ENCODE peak calls at places on chromosome 14, in nine cellular contexts. L is DND-41; I is astrocyte; D is CD8-positive, alpha-beta T cell; G is heart right ventricle; Q is OCI-LY7; Z is breast epithelium; V is tibial artery; E is fibroblast of lung. N is an unnamed sample.
A peak's percentile ranks its signal among the peaks of the same experiment; 100 is the strongest.

GRCh38 chr14:71181215-71182003 is 274.1 kb downstream of the PCNX1 start:
- DNase-seq in E (no peak), I (no peak), D (no peak), Q (no peak), V (no peak), L (no peak), G (no peak), Z (no peak), N (no peak)

GRCh38 chr14:63855272-63855671 is 2.5 kb downstream of the SYNE2 start:
- DNase-seq in Q (no peak), L (no peak), E (no peak), I (no peak), D (no peak), Z (no peak), V (no peak), G (no peak), N (no peak)

GRCh38 chr14:49881296-49882006 is 11.4 kb upstream of the ARF6 start:
- DNase-seq in G (no peak), V (no peak), Q (no peak), Z (no peak), I (no peak), L (no peak), D (no peak), E (no peak), N (no peak)

GRCh38 chr14:74835607-74836250 is 40.2 kb downstream of the PROX2 start:
- DNase-seq in E (no peak), V (no peak), Z (no peak), G (no peak), Q (peak; percentile 46), D (no peak), L (no peak), I (no peak), N (no peak)

GRCh38 chr14:89331398-89331797 is 85.6 kb downstream of the FOXN3 start:
- DNase-seq in L (no peak), Q (peak; percentile 81), I (no peak), E (no peak), D (no peak), G (no peak), Z (no peak), V (no peak), N (no peak)

GRCh38 chr14:75440733-75441474 is 13.1 kb downstream of the JDP2 start:
- DNase-seq in L (no peak), Q (peak; percentile 51), G (peak; percentile 49), Z (no peak), D (no peak), I (peak; percentile 41), V (peak; percentile 88), E (peak; percentile 95), N (no peak)

GRCh38 chr14:24164591-24164991 is 3.5 kb downstream of the IRF9 start:
- DNase-seq in G (no peak), Z (no peak), I (no peak), E (no peak), Q (no peak), V (no peak), D (no peak), L (no peak), N (no peak)

GRCh38 chr14:46717211-46717610 is 65.6 kb upstream of the RPL10L start:
- DNase-seq in Q (no peak), L (no peak), E (no peak), V (no peak), G (no peak), Z (no peak), D (no peak), I (peak; percentile 47), N (no peak)

GRCh38 chr14:82710257-82710841 is 1176.7 kb upstream of the SEL1L start:
- DNase-seq in L (peak; percentile 43), I (peak; percentile 6), G (peak; percentile 21), Z (peak; percentile 23), V (no peak), E (peak; percentile 75), D (no peak), Q (peak; percentile 54), N (peak; percentile 67)

GRCh38 chr14:23398348-23398747 is 9.7 kb downstream of the MYH6 start:
- DNase-seq in L (no peak), I (no peak), Z (no peak), Q (no peak), E (no peak), G (no peak), D (no peak), V (no peak), N (no peak)

GRCh38 chr14:100709252-100709955 is 17.3 kb upstream of the DLK1 start:
- DNase-seq in V (no peak), Z (peak; percentile 22), D (no peak), I (no peak), E (peak; percentile 46), L (peak; percentile 46), G (peak; percentile 32), Q (no peak), N (no peak)

GRCh38 chr14:95910628-95911027 is 34.0 kb downstream of the TUNAR start:
- DNase-seq in D (no peak), V (no peak), I (no peak), Z (no peak), E (no peak), G (no peak), L (no peak), Q (no peak), N (no peak)

GRCh38 chr14:100834441-100835277 is 8.7 kb downstream of the MEG3 start:
- DNase-seq in L (no peak), D (no peak), G (no peak), E (no peak), V (no peak), I (no peak), Q (no peak), Z (no peak), N (no peak)

GRCh38 chr14:28344381-28344780 is 422.2 kb upstream of the FOXG1 start:
- DNase-seq in V (no peak), L (no peak), E (no peak), Z (no peak), D (no peak), Q (no peak), I (peak; percentile 19), G (no peak), N (no peak)

GRCh38 chr14:94373708-94374107 is 14.7 kb downstream of the SERPINA1 start:
- DNase-seq in Q (no peak), G (no peak), V (no peak), E (peak; percentile 84), I (peak; percentile 99), L (no peak), Z (peak; percentile 71), D (no peak), N (no peak)

GRCh38 chr14:23021479-23021878 is 11.5 kb upstream of the C14orf93 start:
- DNase-seq in G (no peak), E (no peak), Q (no peak), Z (no peak), V (no peak), L (no peak), I (no peak), D (no peak), N (no peak)

GRCh38 chr14:50055461-50056228 is 60.7 kb downstream of the VCPKMT start:
- DNase-seq in L (no peak), I (no peak), G (no peak), D (no peak), Q (peak; percentile 71), V (no peak), E (no peak), Z (no peak), N (peak; percentile 46)

GRCh38 chr14:96409701-96410100 is 17.8 kb downstream of the AK7 start:
- DNase-seq in L (no peak), D (no peak), V (no peak), Z (no peak), E (no peak), I (peak; percentile 56), G (no peak), Q (no peak), N (no peak)

GRCh38 chr14:31787377-31787776 is 226.2 kb downstream of the NUBPL start:
- DNase-seq in L (no peak), D (no peak), E (peak; percentile 10), G (no peak), Q (no peak), V (no peak), I (no peak), Z (no peak), N (no peak)

GRCh38 chr14:31788340-31788739 is 227.1 kb downstream of the NUBPL start:
- DNase-seq in E (no peak), Z (no peak), I (no peak), L (no peak), G (no peak), D (no peak), V (no peak), Q (no peak), N (no peak)

GRCh38 chr14:31781578-31781977 is 220.4 kb downstream of the NUBPL start:
- DNase-seq in G (no peak), D (no peak), Z (no peak), E (no peak), I (no peak), Q (peak; percentile 20), L (no peak), V (no peak), N (no peak)

GRCh38 chr14:31785574-31785973 is 224.4 kb downstream of the NUBPL start:
- DNase-seq in Q (no peak), E (no peak), D (no peak), G (no peak), I (no peak), L (no peak), Z (no peak), V (no peak), N (no peak)
- H3K4me1 ChIP-seq in Q (no peaks in the 10 kb centered on the region), E (no peaks in the 10 kb centered on the region), D (no peaks in the 10 kb centered on the region), G (no peaks in the 10 kb centered on the region), I (no peaks in the 10 kb centered on the region), L (no peaks in the 10 kb centered on the region), Z (no peaks in the 10 kb centered on the region), V (no peaks in the 10 kb centered on the region), N (no peaks in the 10 kb centered on the region)

GRCh38 chr14:102789349-102789748 is 12.1 kb downstream of the TRAF3 start:
- DNase-seq in Q (no peak), Z (no peak), I (no peak), G (no peak), D (no peak), V (no peak), L (no peak), E (no peak), N (no peak)
- H3K36me3 ChIP-seq in Q (no peaks in the 10 kb centered on the region), Z (no peaks in the 10 kb centered on the region), I (no peaks in the 10 kb centered on the region), G (no peaks in the 10 kb centered on the region), D (no peaks in the 10 kb centered on the region), V (no peaks in the 10 kb centered on the region), L (peaks cover 5% of the 10 kb centered on the region), E (no peaks in the 10 kb centered on the region), N (no peaks in the 10 kb centered on the region)

DNA sequence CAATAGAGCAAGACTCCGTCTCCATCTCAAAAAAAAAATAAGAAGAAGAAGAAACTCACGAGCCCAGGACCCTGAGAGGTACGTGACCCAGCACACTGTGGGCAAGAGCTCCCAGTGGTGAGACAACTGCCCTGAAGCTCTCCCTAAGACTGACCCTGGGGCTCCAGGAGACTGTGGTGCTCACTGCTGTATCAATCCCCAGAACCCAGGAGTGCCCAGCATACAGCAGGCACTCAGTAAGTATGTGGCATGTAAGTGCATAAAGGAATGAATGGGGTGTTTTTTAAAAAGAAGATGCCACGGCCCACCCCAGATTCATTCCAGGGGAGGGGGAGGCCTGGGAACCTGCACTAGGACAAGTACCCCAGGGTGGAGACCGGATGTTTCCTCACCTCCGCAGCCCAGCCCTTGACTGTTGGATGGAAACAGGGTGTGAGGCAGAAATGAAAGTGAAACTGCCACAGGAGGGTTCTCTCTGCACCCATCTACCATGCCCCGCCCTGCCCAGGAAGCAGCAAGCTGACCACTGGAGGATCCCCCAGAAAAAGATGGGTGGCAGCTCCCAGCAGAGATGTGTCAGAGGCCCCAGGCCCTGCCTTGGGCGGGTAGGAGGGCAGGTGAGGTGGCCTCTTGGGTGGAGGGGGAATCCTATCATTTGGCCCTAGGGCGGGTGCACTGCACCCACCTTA is 12.2 kb downstream of the ITPK1 start:
- DNase-seq in E (peak; percentile 20), G (no peak), V (no peak), Z (no peak), Q (peak; percentile 71), I (no peak), D (peak; percentile 79), L (peak; percentile 88), N (peak; percentile 76)
- TF ChIP-seq CTCF in E (no peak), G (no peak), V (no peak), Z (no peak), Q (no peak), I (no peak), D (no peak), L (no peak), N (no peak)

GRCh38 chr14:69931960-69932359 is 52.7 kb downstream of the SMOC1 start:
- DNase-seq in L (no peak), Q (no peak), Z (no peak), D (no peak), I (no peak), G (no peak), E (no peak), V (no peak), N (no peak)
- H3K4me1 ChIP-seq in L (no peaks in the 10 kb centered on the region), Q (no peaks in the 10 kb centered on the region), Z (no peaks in the 10 kb centered on the region), D (no peaks in the 10 kb centered on the region), I (peaks cover 3% of the 10 kb centered on the region), G (no peaks in the 10 kb centered on the region), E (no peaks in the 10 kb centered on the region), V (peaks cover 44% of the 10 kb centered on the region), N (no peaks in the 10 kb centered on the region)

N was measured in upper lobe of right lung.